ENCODE peak calls at places on chromosome 20, in six cellular contexts. N, R, C, D, B and S are unnamed samples. For H3K36me3, the result is how much of the 10 kb centered on the place peaks cover.

GRCh38 chr20:50510706-50511401 is 671 bp downstream of the PTPN1 start:
- DNase-seq in N (no peak), R (no peak), C (peak), D (peak), B (no peak), S (peak)

GRCh38 chr20:14526891-14527290 is 189.5 kb upstream of the FLRT3 start:
- DNase-seq in N (no peak), R (no peak), C (no peak), D (no peak), B (no peak), S (no peak)

GRCh38 chr20:7094438-7094997 is 327.0 kb downstream of the BMP2 start:
- DNase-seq in N (peak), R (no peak), C (no peak), D (peak), B (no peak), S (no peak)

GRCh38 chr20:56630086-56630493 is 984 bp downstream of the TFAP2C start:
- DNase-seq in N (peak), R (no peak), C (no peak), D (peak), B (no peak), S (no peak)

GRCh38 chr20:25274481-25274880 is 26.6 kb downstream of the PYGB start:
- DNase-seq in N (no peak), R (peak), C (peak), D (peak), B (peak), S (no peak)

GRCh38 chr20:49871391-49871948 is 43.9 kb downstream of the SPATA2 start:
- DNase-seq in N (no peak), R (no peak), C (no peak), D (no peak), B (no peak), S (no peak)

GRCh38 chr20:37521091-37521771 is at the start of gene NNAT:
- DNase-seq in N (no peak), R (no peak), C (no peak), D (peak), B (no peak), S (no peak)

GRCh38 chr20:37890643-37891042 is 12.3 kb upstream of the VSTM2L start:
- DNase-seq in N (no peak), R (no peak), C (no peak), D (no peak), B (no peak), S (no peak)

GRCh38 chr20:53621482-53622246 is 28.0 kb upstream of the ZNF217 start:
- DNase-seq in N (no peak), R (peak), C (peak), D (peak), B (no peak), S (no peak)

GRCh38 chr20:49482621-49483017 is at the start of gene KCNB1:
- DNase-seq in N (peak), R (peak), C (peak), D (peak), B (peak), S (peak)

GRCh38 chr20:19885981-19886665 is 128.1 kb downstream of the RIN2 start:
- DNase-seq in N (no peak), R (peak), C (peak), D (no peak), B (no peak), S (no peak)

GRCh38 chr20:55424446-55424845 is 580.9 kb downstream of the CBLN4 start:
- DNase-seq in N (no peak), R (no peak), C (no peak), D (no peak), B (no peak), S (no peak)

GRCh38 chr20:59221881-59222238 is 58.2 kb downstream of the ZNF831 start:
- DNase-seq in N (no peak), R (no peak), C (no peak), D (no peak), B (no peak), S (no peak)

GRCh38 chr20:38001981-38002380 is 31.3 kb downstream of the TTI1 start:
- DNase-seq in N (no peak), R (no peak), C (no peak), D (no peak), B (no peak), S (no peak)

GRCh38 chr20:18628330-18628941 is 40.6 kb downstream of the DTD1 start:
- DNase-seq in N (no peak), R (peak), C (no peak), D (no peak), B (no peak), S (no peak)

GRCh38 chr20:36768768-36769430 is 4.7 kb downstream of the DSN1 start:
- DNase-seq in N (no peak), R (no peak), C (no peak), D (no peak), B (no peak), S (no peak)

GRCh38 chr20:37943501-37944455 is 40.9 kb downstream of the VSTM2L start:
- DNase-seq in N (no peak), R (no peak), C (no peak), D (no peak), B (no peak), S (no peak)

GRCh38 chr20:36465109-36466080 is 75.9 kb upstream of the MYL9 start:
- DNase-seq in N (peak), R (no peak), C (peak), D (no peak), B (peak), S (peak)

DNA sequence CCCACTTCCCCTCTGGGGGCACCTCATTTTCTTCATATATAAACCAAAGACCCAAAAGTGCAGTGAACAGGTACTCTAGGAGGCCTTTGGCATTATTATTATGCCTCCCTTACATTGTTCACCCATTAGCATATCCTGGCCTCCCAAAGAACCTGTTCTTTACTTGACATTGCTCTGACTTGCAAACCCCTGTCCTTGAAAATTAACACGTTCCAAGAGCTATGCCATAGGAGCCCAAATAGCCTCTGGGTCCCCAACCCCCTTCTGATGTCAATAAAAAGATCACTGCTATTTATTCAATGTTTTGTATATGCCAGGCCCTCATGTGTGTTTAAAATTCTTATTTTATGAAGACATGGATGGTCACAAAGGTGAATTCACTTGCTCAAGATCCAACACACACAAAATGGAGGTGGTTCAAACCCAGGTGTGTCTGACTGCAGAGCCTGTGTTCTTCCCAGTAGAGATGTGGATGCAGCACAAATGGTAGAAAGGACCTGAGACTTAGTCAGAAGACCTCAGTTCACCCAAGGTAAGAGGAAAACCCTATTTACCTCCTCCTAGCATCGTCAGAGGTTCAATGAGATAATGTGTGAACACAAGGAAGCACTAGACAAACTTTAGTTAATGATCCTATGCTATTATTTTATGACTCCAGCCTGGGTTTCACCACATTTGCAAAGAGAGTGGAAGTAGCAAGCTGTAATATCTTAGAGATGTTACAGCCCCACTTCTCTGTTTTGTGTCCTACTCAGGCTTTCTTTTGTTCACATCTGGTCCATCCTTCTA is 36.6 kb downstream of the BCL2L1 start:
- DNase-seq in N (no peak), R (no peak), C (no peak), D (no peak), B (no peak), S (no peak)
- H3K4me3 ChIP-seq in N (no peak), R (no peak), C (no peak), D (no peak), B (no peak), S (no peak)

DNA sequence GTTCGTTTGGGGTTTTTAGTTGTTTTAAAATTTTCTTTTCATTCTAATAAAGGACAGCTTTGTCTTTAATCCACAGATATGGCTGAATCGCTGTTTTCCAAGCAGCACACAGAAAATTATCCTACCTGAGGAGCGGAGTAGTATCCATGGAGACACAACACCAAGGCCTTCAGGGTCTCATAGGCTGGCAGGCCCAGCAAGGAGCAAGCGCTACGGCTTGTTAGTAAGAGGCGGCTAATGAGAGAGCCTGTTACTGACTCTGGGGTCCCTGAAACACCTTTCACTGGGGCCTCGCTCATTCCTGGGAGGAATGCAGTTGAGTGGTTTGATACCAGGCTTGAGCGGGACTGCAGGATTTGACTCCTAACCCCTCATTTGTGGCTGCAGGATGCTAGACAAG is 303.8 kb upstream of the CDH4 start:
- DNase-seq in N (no peak), R (no peak), C (no peak), D (no peak), B (no peak), S (no peak)
- H3K36me3 ChIP-seq in N (under half), R (under half), C (under half), D (under half), B (under half), S (under half)

GRCh38 chr20:32208499-32209154 is 947 bp downstream of the POFUT1 start:
- DNase-seq in N (no peak), R (no peak), C (no peak), D (no peak), B (no peak), S (no peak)
- H3K4me3 ChIP-seq in N (peak), R (peak), C (peak), D (peak), B (peak), S (peak)

GRCh38 chr20:2116170-2116940 is 14.7 kb downstream of the STK35 start:
- DNase-seq in N (no peak), R (no peak), C (no peak), D (no peak), B (no peak), S (no peak)
- H3K36me3 ChIP-seq in N (half or more), R (under half), C (under half), D (under half), B (under half), S (under half)

GRCh38 chr20:63102720-63103375 is 96.1 kb upstream of the BHLHE23 start:
- DNase-seq in N (no peak), R (no peak), C (peak), D (peak), B (no peak), S (peak)
- H3K4me3 ChIP-seq in N (peak), R (peak), C (peak), D (peak), B (peak), S (peak)

DNA sequence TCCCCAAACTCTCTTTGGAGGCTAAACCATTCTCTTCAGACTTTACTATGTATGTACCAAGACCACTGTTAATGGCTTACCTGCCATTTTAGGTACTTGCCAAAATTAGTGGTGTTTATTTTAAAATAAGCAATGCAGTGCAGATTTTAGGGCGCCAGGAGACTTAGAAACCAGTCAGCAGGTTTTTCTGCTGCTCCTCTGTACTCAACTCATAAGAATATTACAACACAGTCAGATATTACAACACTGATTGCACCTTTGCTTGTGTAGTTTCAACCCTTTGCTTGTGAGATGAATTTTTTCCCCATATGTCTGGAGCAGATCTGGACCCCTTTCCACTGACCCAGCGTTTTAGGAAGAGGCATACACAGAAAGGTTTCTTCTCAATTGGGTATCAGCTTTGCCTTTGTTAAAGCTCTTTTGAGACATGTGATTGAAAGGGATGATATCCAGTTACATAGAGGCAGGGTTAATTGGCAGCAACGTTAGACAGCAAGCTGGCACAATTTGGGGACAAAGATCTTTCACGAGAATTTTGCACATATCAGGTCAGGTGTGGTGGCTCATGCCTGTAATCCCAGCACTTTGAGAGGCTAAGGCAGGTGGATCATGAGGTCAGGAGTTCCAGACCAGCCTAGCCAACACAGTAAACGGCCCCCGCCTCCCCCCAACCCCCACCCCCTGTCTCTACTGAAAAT is 6.2 kb downstream of the TTPAL start:
- DNase-seq in N (no peak), R (no peak), C (no peak), D (no peak), B (no peak), S (no peak)
- H3K36me3 ChIP-seq in N (half or more), R (under half), C (half or more), D (under half), B (under half), S (under half)